ENCODE peak calls at places on chromosome 15, in four cellular contexts. X, R, F and K are unnamed samples.

GRCh38 chr15:86432861-86433260 is 353.2 kb downstream of the AGBL1 start:
- DNase-seq in X (no peak), F (no peak), R (no peak), K (no peak)

GRCh38 chr15:67048281-67049279 is 16.8 kb upstream of the SMAD3 start:
- DNase-seq in X (peak), F (no peak), R (no peak), K (peak)

GRCh38 chr15:58951388-58952060 is 18.0 kb upstream of the SLTM start:
- DNase-seq in X (peak), F (no peak), R (no peak), K (peak)

GRCh38 chr15:93929375-93930094 is 301.8 kb upstream of the MCTP2 start:
- DNase-seq in R (no peak), X (no peak), F (no peak), K (no peak)

GRCh38 chr15:73941871-73942635 is 15.8 kb downstream of the LOXL1 start:
- DNase-seq in F (no peak), R (no peak), X (no peak), K (no peak)

GRCh38 chr15:67463488-67463887 is 57.4 kb upstream of the C15orf61 start:
- DNase-seq in X (no peak), F (no peak), R (no peak), K (no peak)

GRCh38 chr15:100919481-100920405 is 586 bp downstream of the LRRK1 start:
- DNase-seq in F (peak), X (no peak), R (no peak), K (peak)

GRCh38 chr15:42020713-42021273 is at the start of gene PLA2G4E:
- DNase-seq in X (no peak), R (no peak), F (no peak), K (no peak)